ENCODE peak calls at places on chromosomes 13 and 19, in ten cellular contexts. T, Z, P, I, G, Q, D, C, X and K are unnamed samples.

GRCh38 chr13:30308548-30308947 is 1.2 kb upstream of the KATNAL1 start:
- DNase-seq in T (no peak), Z (no peak), P (no peak), I (peak), G (no peak), Q (no peak), D (no peak), C (no peak), X (peak), K (peak)

GRCh38 chr13:46389985-46390384 is 2.9 kb upstream of the RUBCNL start:
- DNase-seq in T (peak), Z (no peak), P (peak), I (no peak), G (no peak), Q (no peak), D (peak), C (no peak), X (peak), K (peak)

GRCh38 chr19:38264486-38265212 is at the start of gene SPINT2:
- DNase-seq in T (no peak), Z (no peak), P (peak), I (no peak), G (peak), Q (peak), D (no peak), C (peak), X (no peak), K (peak)

GRCh38 chr19:38228491-38229439 is 4.7 kb upstream of the DPF1 start:
- DNase-seq in T (no peak), Z (no peak), P (no peak), I (no peak), G (no peak), Q (no peak), D (no peak), C (peak), X (no peak), K (peak)

GRCh38 chr13:92991687-92992086 is 234.9 kb upstream of the GPC6 start:
- DNase-seq in T (no peak), Z (no peak), P (no peak), I (peak), G (no peak), Q (no peak), D (no peak), C (no peak), X (no peak), K (peak)

GRCh38 chr19:57841364-57841763 is 8.3 kb upstream of the ZNF587 start:
- DNase-seq in T (no peak), Z (no peak), P (no peak), I (no peak), G (no peak), Q (no peak), D (no peak), C (no peak), X (no peak), K (peak)

GRCh38 chr19:1591421-1592022 is 1.1 kb downstream of the MBD3 start:
- DNase-seq in T (no peak), Z (no peak), P (no peak), I (peak), G (no peak), Q (no peak), D (no peak), C (peak), X (peak), K (peak)

GRCh38 chr13:90420683-90421082 is 926.8 kb upstream of the MIR17HG start:
- DNase-seq in T (peak), Z (no peak), P (no peak), I (no peak), G (no peak), Q (no peak), D (no peak), C (peak), X (no peak), K (no peak)

GRCh38 chr19:41192574-41193419 is at the start of gene CYP2S1:
- DNase-seq in T (peak), Z (no peak), P (peak), I (peak), G (no peak), Q (peak), D (no peak), C (peak), X (peak), K (peak)

GRCh38 chr19:49781394-49781793 is 14.6 kb downstream of the AP2A1 start:
- DNase-seq in T (no peak), Z (no peak), P (no peak), I (no peak), G (no peak), Q (no peak), D (no peak), C (peak), X (no peak), K (no peak)

GRCh38 chr19:55166530-55167268 is at the start of gene DNAAF3:
- DNase-seq in T (peak), Z (peak), P (peak), I (peak), G (peak), Q (peak), D (peak), C (peak), X (peak), K (peak)

GRCh38 chr19:55640043-55640576 is 692 bp upstream of the ZNF580 start:
- DNase-seq in T (no peak), Z (peak), P (peak), I (peak), G (no peak), Q (peak), D (peak), C (peak), X (peak), K (peak)

GRCh38 chr13:51849145-51850101 is 4.4 kb upstream of the TMEM272 start:
- DNase-seq in T (peak), Z (no peak), P (peak), I (peak), G (peak), Q (peak), D (peak), C (peak), X (no peak), K (no peak)

GRCh38 chr13:75145926-75146325 is 336.0 kb downstream of the TBC1D4 start:
- DNase-seq in T (no peak), Z (no peak), P (no peak), I (peak), G (no peak), Q (no peak), D (no peak), C (no peak), X (no peak), K (peak)

GRCh38 chr13:48585456-48585840 is 52.6 kb upstream of the RCBTB2 start:
- DNase-seq in T (peak), Z (no peak), P (peak), I (peak), G (peak), Q (no peak), D (peak), C (no peak), X (no peak), K (peak)